ENCODE peak calls at places on chromosomes 2 and 18, in four cellular contexts. One of them, this sample, is unnamed.

GRCh38 chr2:10161206-10161931 is 38.8 kb downstream of the RRM2 start:
- DNase-seq in H9: no peak
- DNase-seq in IMR-90: peak
- DNase-seq in mesenchymal stem cell: no peak
- DNase-seq in this sample: no peak

GRCh38 chr2:238635637-238636036 is 208.9 kb downstream of the ASB1 start:
- DNase-seq in H9: no peak
- DNase-seq in IMR-90: no peak
- DNase-seq in mesenchymal stem cell: peak
- DNase-seq in this sample: no peak

GRCh38 chr2:159712929-159713575 is 746 bp downstream of the MARCHF7 start:
- DNase-seq in H9: no peak
- DNase-seq in IMR-90: no peak
- DNase-seq in mesenchymal stem cell: peak
- DNase-seq in this sample: no peak

GRCh38 chr18:72871091-72871490 is 3.3 kb upstream of the NETO1 start:
- DNase-seq in H9: no peak
- DNase-seq in IMR-90: peak
- DNase-seq in mesenchymal stem cell: no peak
- DNase-seq in this sample: no peak

GRCh38 chr18:9683418-9684396 is 24.4 kb upstream of the RAB31 start:
- DNase-seq in H9: no peak
- DNase-seq in IMR-90: peak
- DNase-seq in mesenchymal stem cell: peak
- DNase-seq in this sample: no peak

GRCh38 chr2:138086556-138086955 is 122.3 kb downstream of the HNMT start:
- DNase-seq in H9: no peak
- DNase-seq in IMR-90: peak
- DNase-seq in mesenchymal stem cell: peak
- DNase-seq in this sample: no peak

GRCh38 chr2:106839849-106840595 is 45.9 kb downstream of the ST6GAL2 start:
- DNase-seq in H9: peak
- DNase-seq in IMR-90: no peak
- DNase-seq in mesenchymal stem cell: no peak
- DNase-seq in this sample: peak

GRCh38 chr2:142218471-142218870 is 87.7 kb upstream of the LRP1B start:
- DNase-seq in H9: no peak
- DNase-seq in IMR-90: peak
- DNase-seq in mesenchymal stem cell: peak
- DNase-seq in this sample: no peak

GRCh38 chr2:95060446-95061118 is 35.1 kb downstream of the MAL start:
- DNase-seq in H9: peak
- DNase-seq in IMR-90: no peak
- DNase-seq in mesenchymal stem cell: no peak
- DNase-seq in this sample: no peak

GRCh38 chr2:147451902-147452515 is 392.8 kb upstream of the ACVR2A start:
- DNase-seq in H9: no peak
- DNase-seq in IMR-90: no peak
- DNase-seq in mesenchymal stem cell: no peak
- DNase-seq in this sample: no peak

GRCh38 chr2:37984589-37984988 is 59.5 kb downstream of the RMDN2 start:
- DNase-seq in H9: no peak
- DNase-seq in IMR-90: peak
- DNase-seq in mesenchymal stem cell: peak
- DNase-seq in this sample: no peak

GRCh38 chr2:31333527-31334183 is 80.9 kb downstream of the XDH start:
- DNase-seq in H9: peak
- DNase-seq in IMR-90: peak
- DNase-seq in mesenchymal stem cell: peak
- DNase-seq in this sample: peak

GRCh38 chr18:365651-366050 is 97.8 kb upstream of the THOC1 start:
- DNase-seq in H9: no peak
- DNase-seq in IMR-90: no peak
- DNase-seq in mesenchymal stem cell: no peak
- DNase-seq in this sample: no peak

GRCh38 chr18:363327-364115 is 95.7 kb upstream of the THOC1 start:
- DNase-seq in H9: no peak
- DNase-seq in IMR-90: peak
- DNase-seq in mesenchymal stem cell: peak
- DNase-seq in this sample: no peak

GRCh38 chr18:362914-363295 is 95.1 kb upstream of the THOC1 start:
- DNase-seq in H9: no peak
- DNase-seq in IMR-90: no peak
- DNase-seq in mesenchymal stem cell: peak
- DNase-seq in this sample: no peak

GRCh38 chr18:361941-362913 is 94.4 kb upstream of the THOC1 start:
- DNase-seq in H9: peak
- DNase-seq in IMR-90: peak
- DNase-seq in mesenchymal stem cell: peak
- DNase-seq in this sample: no peak

GRCh38 chr18:364221-364620 is 96.4 kb upstream of the THOC1 start:
- DNase-seq in H9: no peak
- DNase-seq in IMR-90: no peak
- DNase-seq in mesenchymal stem cell: no peak
- DNase-seq in this sample: no peak
- H3K4me2 ChIP-seq in H9: no peak
- H3K4me2 ChIP-seq in IMR-90: no peak
- H3K4me2 ChIP-seq in mesenchymal stem cell: no peak
- H3K4me2 ChIP-seq in this sample: no peak

DNA sequence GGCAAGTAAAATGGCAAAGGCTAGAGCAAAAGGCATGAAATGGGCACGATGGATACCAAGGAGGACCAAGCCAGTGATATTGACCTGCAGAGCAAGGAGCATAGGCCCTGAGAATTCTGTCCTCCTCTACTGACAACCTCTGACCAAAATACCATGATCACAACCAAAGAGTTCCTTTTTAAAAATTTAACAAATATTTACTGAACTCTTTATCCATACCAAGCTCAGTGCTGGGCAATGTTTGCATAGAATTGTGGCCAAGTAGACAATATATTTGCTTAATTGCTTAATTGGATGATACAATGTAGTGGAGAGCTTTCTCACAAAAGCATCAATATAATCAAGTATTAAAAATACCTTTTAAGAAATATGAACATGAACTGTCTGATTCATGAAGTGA is 265.7 kb downstream of the ICOS start:
- DNase-seq in H9: no peak
- DNase-seq in IMR-90: no peak
- DNase-seq in mesenchymal stem cell: no peak
- DNase-seq in this sample: no peak
- H3K23ac ChIP-seq in H9: no peak
- H3K23ac ChIP-seq in IMR-90: no peak
- H3K23ac ChIP-seq in mesenchymal stem cell: no peak
- H3K23ac ChIP-seq in this sample: no peak

GRCh38 chr2:14297340-14297739 is 335.2 kb upstream of the LRATD1 start:
- DNase-seq in H9: no peak
- DNase-seq in IMR-90: no peak
- DNase-seq in mesenchymal stem cell: no peak
- DNase-seq in this sample: no peak
- H3K4me2 ChIP-seq in H9: no peak
- H3K4me2 ChIP-seq in IMR-90: no peak
- H3K4me2 ChIP-seq in mesenchymal stem cell: no peak
- H3K4me2 ChIP-seq in this sample: no peak

DNA sequence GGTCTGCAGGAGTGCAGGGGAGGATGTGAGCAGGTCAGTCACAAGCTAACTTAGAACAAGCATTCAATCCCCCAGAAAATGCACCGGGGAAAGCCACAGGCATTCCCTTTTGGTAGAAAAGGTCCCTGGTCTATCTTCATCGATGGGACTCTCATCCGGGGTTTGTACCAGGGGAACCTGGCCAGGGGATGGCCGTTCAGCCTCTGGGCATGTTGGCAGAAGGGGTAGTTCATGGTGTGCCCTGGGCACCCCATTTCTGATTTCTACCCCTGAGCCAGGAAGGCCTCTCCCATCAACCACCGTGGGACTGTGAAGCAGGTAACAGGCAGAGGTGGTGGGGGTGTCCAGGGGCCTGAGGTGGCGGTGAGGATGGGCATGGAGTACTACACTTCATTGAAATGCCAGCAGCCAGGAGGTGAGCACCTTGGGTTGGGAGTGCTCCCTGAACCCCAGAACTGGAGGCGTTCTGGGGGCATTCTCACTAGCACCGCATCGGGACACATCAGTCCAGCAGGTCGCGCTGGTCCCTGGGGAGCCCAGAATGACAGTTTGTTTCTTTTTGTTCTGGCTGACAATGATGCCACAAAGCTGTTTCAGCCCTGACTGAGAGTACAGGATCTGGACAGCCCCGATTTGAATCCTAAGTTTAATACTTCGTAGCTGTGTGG is 172.3 kb downstream of the SMAD7 start:
- DNase-seq in H9: no peak
- DNase-seq in IMR-90: no peak
- DNase-seq in mesenchymal stem cell: no peak
- DNase-seq in this sample: no peak
- H3K23ac ChIP-seq in H9: no peak
- H3K23ac ChIP-seq in IMR-90: peak
- H3K23ac ChIP-seq in mesenchymal stem cell: no peak
- H3K23ac ChIP-seq in this sample: no peak

GRCh38 chr2:181884601-181885000 is 6.9 kb upstream of the ITPRID2 start:
- DNase-seq in H9: no peak
- DNase-seq in IMR-90: no peak
- DNase-seq in mesenchymal stem cell: no peak
- DNase-seq in this sample: no peak

GRCh38 chr2:181887056-181887455 is 4.5 kb upstream of the ITPRID2 start:
- DNase-seq in H9: no peak
- DNase-seq in IMR-90: no peak
- DNase-seq in mesenchymal stem cell: no peak
- DNase-seq in this sample: no peak

GRCh38 chr2:181882621-181883020 is 8.9 kb upstream of the ITPRID2 start:
- DNase-seq in H9: no peak
- DNase-seq in IMR-90: no peak
- DNase-seq in mesenchymal stem cell: no peak
- DNase-seq in this sample: no peak

GRCh38 chr2:181885096-181885495 is 6.4 kb upstream of the ITPRID2 start:
- DNase-seq in H9: no peak
- DNase-seq in IMR-90: no peak
- DNase-seq in mesenchymal stem cell: no peak
- DNase-seq in this sample: no peak

GRCh38 chr2:181886192-181886591 is 5.3 kb upstream of the ITPRID2 start:
- DNase-seq in H9: no peak
- DNase-seq in IMR-90: peak
- DNase-seq in mesenchymal stem cell: no peak
- DNase-seq in this sample: no peak
- H3K4me2 ChIP-seq in H9: no peak
- H3K4me2 ChIP-seq in IMR-90: peak
- H3K4me2 ChIP-seq in mesenchymal stem cell: no peak
- H3K4me2 ChIP-seq in this sample: no peak

DNA sequence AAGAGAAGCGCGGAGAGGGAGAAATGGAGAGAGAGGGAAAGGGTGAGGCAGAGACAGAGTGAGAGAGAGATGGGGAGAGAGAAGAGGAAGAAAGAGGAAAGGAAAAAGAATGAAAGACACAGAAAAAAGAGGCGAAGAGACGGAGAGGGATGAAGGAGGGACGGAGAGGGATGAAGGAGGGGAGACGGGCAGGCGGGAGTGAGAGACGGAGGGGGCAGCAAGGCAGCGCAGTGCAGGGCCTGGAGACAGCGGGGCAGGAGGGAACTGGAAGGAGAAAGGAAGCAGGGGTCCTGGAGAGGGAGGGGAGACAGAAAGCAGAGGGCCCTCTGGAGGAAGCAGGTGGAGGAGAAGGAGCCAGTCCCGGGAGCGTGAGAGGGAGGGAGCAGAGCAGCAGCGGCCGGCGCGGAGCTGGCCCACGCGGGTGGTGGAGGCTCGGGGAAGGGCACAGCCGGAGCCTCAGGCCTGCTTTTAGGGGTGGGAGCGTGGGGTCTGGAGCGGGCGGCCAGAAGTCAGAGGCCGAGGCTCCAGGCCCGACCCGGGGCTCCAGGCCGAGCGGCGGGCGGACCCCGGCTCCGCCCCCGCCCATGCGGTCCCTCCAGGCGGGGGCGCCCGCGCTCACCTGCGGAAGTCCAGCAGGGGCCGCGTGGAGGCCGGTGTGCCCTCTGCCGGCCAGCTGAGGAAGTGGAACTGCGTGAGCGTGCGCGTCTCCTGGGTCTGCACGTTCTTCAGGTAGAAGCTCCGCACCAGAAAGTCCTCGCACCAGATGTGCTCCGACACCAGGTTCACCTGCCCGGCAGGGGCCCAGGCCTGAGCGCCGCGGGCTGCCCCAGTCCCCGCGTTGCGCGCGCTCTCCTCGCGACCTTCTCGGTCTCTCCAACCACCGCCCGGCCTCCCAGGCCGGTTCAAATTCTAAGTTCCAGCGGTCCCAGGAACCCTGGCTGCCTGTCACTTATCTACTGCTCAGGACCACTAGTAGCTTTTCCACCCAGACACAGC is 14.5 kb downstream of the PTPRN start:
- DNase-seq in H9: peak
- DNase-seq in IMR-90: peak
- DNase-seq in mesenchymal stem cell: peak
- DNase-seq in this sample: peak
- H3K23ac ChIP-seq in H9: no peak
- H3K23ac ChIP-seq in IMR-90: no peak
- H3K23ac ChIP-seq in mesenchymal stem cell: no peak
- H3K23ac ChIP-seq in this sample: peak

DNA sequence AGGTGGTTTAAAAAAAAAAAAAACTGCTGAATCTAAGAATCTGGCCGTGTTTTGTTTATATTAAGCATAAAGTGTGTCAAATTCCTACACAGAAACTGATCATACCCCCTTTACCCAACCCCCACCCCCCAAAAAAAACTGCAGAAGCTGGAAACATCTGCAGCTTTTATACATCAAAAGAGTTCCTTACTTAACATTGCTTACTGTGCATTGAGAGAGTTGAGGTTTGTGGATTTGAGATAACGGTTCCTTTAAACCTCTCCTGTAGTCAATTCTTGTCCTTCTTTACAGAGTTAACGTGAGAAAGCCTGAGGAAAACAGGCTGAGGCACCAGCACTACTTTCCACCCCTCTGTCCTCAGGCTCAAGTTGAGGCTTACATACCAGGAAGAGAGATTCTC is 34.5 kb downstream of the FRZB start:
- DNase-seq in H9: no peak
- DNase-seq in IMR-90: no peak
- DNase-seq in mesenchymal stem cell: no peak
- DNase-seq in this sample: no peak
- H3K4me2 ChIP-seq in H9: no peak
- H3K4me2 ChIP-seq in IMR-90: no peak
- H3K4me2 ChIP-seq in mesenchymal stem cell: no peak
- H3K4me2 ChIP-seq in this sample: no peak

DNA sequence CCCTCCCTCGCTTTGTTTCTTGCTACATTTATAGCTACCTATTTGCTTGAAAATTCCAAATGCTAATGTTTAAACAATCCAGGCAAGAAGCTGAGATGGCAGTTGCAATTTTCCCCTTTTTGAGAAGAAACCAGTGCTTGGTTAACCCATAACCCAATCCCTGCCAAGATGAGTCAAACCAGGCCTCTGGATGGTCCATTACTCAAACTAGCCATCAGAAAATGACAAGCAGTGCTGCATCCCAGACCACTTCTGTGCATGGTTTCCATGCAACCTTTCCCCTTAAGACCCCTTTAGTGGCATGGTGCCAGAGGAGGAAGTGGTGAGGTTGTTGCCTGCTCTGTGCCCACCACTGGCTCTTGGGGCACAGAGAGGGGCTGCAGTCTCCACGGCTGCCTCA is 131.2 kb upstream of the RMP24 start:
- DNase-seq in H9: no peak
- DNase-seq in IMR-90: no peak
- DNase-seq in mesenchymal stem cell: no peak
- DNase-seq in this sample: no peak
- H3K23ac ChIP-seq in H9: no peak
- H3K23ac ChIP-seq in IMR-90: no peak
- H3K23ac ChIP-seq in mesenchymal stem cell: no peak
- H3K23ac ChIP-seq in this sample: no peak